ENCODE peak calls at places on chromosomes 6 and 20, in five cellular contexts. D, G, A, P and L are unnamed samples. For H3K36me3, the result is how much of the 10 kb centered on the place peaks cover.

GRCh38 chr6:15341311-15341710 is 95.4 kb downstream of the JARID2 start:
- DNase-seq in D (no peak), G (no peak), A (no peak), P (no peak), L (peak)

GRCh38 chr20:63697868-63698545 is 1.6 kb downstream of the TNFRSF6B start:
- DNase-seq in D (no peak), G (no peak), A (peak), P (no peak), L (no peak)

GRCh38 chr6:39602590-39603319 is 122.5 kb downstream of the KIF6 start:
- DNase-seq in D (no peak), G (no peak), A (no peak), P (no peak), L (no peak)

GRCh38 chr20:51945881-51946280 is 143.6 kb upstream of the SALL4 start:
- DNase-seq in D (no peak), G (no peak), A (no peak), P (no peak), L (no peak)

GRCh38 chr6:131116321-131116720 is 18.9 kb upstream of the AKAP7 start:
- DNase-seq in D (no peak), G (no peak), A (no peak), P (no peak), L (no peak)

GRCh38 chr6:63805808-63806572 is 170.4 kb downstream of the PHF3 start:
- DNase-seq in D (peak), G (peak), A (no peak), P (peak), L (peak)

GRCh38 chr20:14199111-14199510 is 138.3 kb downstream of the FLRT3 start:
- DNase-seq in D (no peak), G (no peak), A (no peak), P (no peak), L (no peak)

GRCh38 chr6:161870236-161870901 is 596.5 kb upstream of the AGPAT4 start:
- DNase-seq in D (no peak), G (no peak), A (no peak), P (no peak), L (no peak)

GRCh38 chr20:32495217-32495565 is 89.9 kb downstream of the NOL4L start:
- DNase-seq in D (no peak), G (no peak), A (no peak), P (no peak), L (no peak)

GRCh38 chr6:37994238-37994637 is 174.7 kb downstream of the ZFAND3 start:
- DNase-seq in D (no peak), G (peak), A (no peak), P (no peak), L (peak)

GRCh38 chr20:51678041-51678697 is 90.0 kb downstream of the ATP9A start:
- DNase-seq in D (no peak), G (peak), A (peak), P (no peak), L (no peak)

GRCh38 chr6:132537145-132537544 is 932 bp upstream of the TAAR9 start:
- DNase-seq in D (no peak), G (no peak), A (no peak), P (no peak), L (peak)

GRCh38 chr6:14079433-14079832 is 38.1 kb upstream of the CD83 start:
- DNase-seq in D (no peak), G (no peak), A (no peak), P (no peak), L (peak)

GRCh38 chr20:43442310-43442880 is 15.3 kb upstream of the SRSF6 start:
- DNase-seq in D (no peak), G (no peak), A (no peak), P (peak), L (peak)

GRCh38 chr6:167845856-167846255 is 19.1 kb downstream of the AFDN start:
- DNase-seq in D (no peak), G (no peak), A (no peak), P (no peak), L (no peak)

GRCh38 chr20:57598060-57598459 is 22.2 kb downstream of the ZBP1 start:
- DNase-seq in D (no peak), G (peak), A (no peak), P (no peak), L (no peak)

GRCh38 chr6:149854532-149854931 is 9.6 kb downstream of the LRP11 start:
- DNase-seq in D (no peak), G (no peak), A (no peak), P (no peak), L (peak)

GRCh38 chr6:22173311-22173710 is 123.5 kb downstream of the PRL start:
- DNase-seq in D (no peak), G (no peak), A (no peak), P (no peak), L (no peak)

GRCh38 chr6:113650610-113650979 is 206.6 kb upstream of the MARCKS start:
- DNase-seq in D (no peak), G (no peak), A (no peak), P (no peak), L (no peak)

GRCh38 chr6:127518710-127519468 is at the start of gene MTCL3:
- DNase-seq in D (peak), G (peak), A (no peak), P (peak), L (peak)

GRCh38 chr6:107458687-107459282 is 579 bp downstream of the PDSS2 start:
- DNase-seq in D (peak), G (no peak), A (peak), P (peak), L (peak)

GRCh38 chr6:128601060-128601459 is 80.7 kb upstream of the PTPRK start:
- DNase-seq in D (peak), G (no peak), A (no peak), P (peak), L (peak)

GRCh38 chr6:90370493-90370959 is 73.9 kb upstream of the BACH2 start:
- DNase-seq in D (no peak), G (no peak), A (no peak), P (peak), L (peak)

GRCh38 chr6:41966214-41966920 is 24.8 kb upstream of the CCND3 start:
- DNase-seq in D (no peak), G (no peak), A (no peak), P (no peak), L (peak)

GRCh38 chr20:16314722-16315121 is 258.5 kb downstream of the KIF16B start:
- DNase-seq in D (no peak), G (no peak), A (no peak), P (no peak), L (no peak)

GRCh38 chr6:13765570-13765969 is 48.8 kb downstream of the MCUR1 start:
- DNase-seq in D (no peak), G (no peak), A (no peak), P (no peak), L (peak)

GRCh38 chr20:40582531-40582930 is 106.5 kb downstream of the MAFB start:
- DNase-seq in D (no peak), G (no peak), A (no peak), P (peak), L (no peak)

GRCh38 chr20:44780226-44780625 is 30.1 kb downstream of the RIMS4 start:
- DNase-seq in D (peak), G (peak), A (no peak), P (peak), L (peak)

GRCh38 chr20:8790442-8791074 is 278.3 kb upstream of the PLCB4 start:
- DNase-seq in D (peak), G (peak), A (peak), P (peak), L (peak)

GRCh38 chr6:10458287-10458686 is 43.4 kb upstream of the TFAP2A start:
- DNase-seq in D (no peak), G (no peak), A (no peak), P (no peak), L (no peak)

GRCh38 chr20:57576002-57576401 is 15.1 kb downstream of the PCK1 start:
- DNase-seq in D (no peak), G (no peak), A (no peak), P (no peak), L (no peak)

GRCh38 chr20:22794200-22794599 is 209.8 kb upstream of the FOXA2 start:
- DNase-seq in D (no peak), G (no peak), A (no peak), P (peak), L (peak)

DNA sequence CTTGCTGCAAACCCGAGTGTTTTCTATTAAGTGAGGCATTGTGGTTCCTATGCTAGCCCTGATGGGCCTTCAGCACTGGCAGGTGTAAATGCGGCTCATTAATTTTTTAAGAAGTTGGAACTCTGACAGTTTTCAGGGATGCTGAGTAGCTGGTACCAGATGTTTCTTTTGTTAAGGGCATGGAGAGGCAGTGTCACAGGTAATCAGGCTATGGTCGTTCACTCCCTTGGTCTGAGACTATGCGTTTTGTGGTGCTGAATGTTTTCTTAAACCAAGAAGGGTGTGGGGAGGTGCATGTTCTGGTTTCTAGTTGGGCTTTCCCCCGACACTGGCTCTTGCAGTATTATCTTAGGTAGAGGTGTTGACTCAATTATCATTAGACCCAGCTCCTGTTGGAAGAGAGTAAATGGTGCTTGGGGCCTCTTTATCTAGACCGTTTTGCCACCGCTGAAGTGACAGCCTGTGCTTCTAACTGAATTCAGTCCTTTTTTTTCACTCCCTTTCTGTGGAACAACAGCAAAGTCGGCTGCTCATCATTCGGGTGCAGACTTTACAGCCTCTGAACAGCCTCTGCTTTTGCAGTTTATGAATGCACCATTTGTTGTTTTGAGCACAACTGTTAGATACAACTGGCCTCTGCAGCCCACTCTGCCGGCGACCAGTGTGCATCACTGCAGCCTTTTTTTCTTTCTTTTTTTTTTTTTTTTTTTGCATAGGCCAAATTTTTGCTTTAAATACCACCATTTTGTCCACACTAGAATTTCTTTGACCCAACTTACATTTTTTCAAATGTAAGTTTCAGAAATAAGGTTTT is 35.6 kb downstream of the RREB1 start:
- DNase-seq in D (peak), G (no peak), A (no peak), P (peak), L (no peak)
- TF ChIP-seq CTCF in D (peak), G (peak), A (no peak), P (peak), L (no peak)

DNA sequence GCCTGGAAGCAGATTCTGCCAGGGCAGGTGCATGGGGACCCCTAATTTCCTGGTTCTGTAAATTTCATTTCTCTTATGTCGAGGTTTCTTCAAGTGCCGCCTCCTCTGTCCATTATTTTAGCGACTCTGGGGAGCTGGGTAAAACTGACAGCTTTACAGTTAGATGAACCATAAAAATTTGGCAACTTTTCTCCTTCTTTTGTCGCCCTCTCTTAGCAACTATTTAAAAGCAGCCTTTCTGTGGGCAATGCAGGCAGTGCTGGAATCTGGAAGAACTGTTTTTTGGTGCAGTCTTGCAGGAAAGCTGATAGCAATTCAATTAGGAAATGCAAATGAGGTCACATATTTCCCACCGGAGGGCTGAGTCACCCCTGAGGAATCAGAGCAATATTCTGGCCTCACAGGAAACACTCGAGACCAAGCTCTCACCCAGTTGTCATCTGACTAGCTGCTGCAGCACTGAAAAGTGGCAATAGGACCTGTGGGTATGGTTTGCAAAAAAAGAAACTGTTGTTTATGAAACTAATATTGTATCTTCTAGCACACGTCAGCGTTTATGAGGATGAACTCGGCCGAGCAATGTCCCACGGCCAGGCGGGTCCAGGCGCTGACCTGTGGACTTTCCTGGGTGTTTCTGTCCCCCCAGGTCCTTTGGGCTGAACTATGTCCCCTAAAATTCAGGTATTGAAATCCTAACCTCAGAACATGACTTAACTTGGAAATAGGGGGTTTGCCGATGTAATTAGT is 312.3 kb downstream of the TAF4 start:
- DNase-seq in D (peak), G (no peak), A (no peak), P (peak), L (peak)
- H3K4me3 ChIP-seq in D (no peak), G (no peak), A (no peak), P (no peak), L (no peak)

GRCh38 chr6:125275779-125276178 is 26.0 kb downstream of the HDDC2 start:
- DNase-seq in D (no peak), G (no peak), A (no peak), P (no peak), L (no peak)

GRCh38 chr6:125274935-125275334 is 26.8 kb downstream of the HDDC2 start:
- DNase-seq in D (no peak), G (no peak), A (no peak), P (no peak), L (no peak)

GRCh38 chr6:125285353-125285752 is 16.4 kb downstream of the HDDC2 start:
- DNase-seq in D (no peak), G (no peak), A (no peak), P (no peak), L (no peak)

GRCh38 chr6:125277838-125278237 is 23.9 kb downstream of the HDDC2 start:
- DNase-seq in D (no peak), G (no peak), A (no peak), P (no peak), L (no peak)

GRCh38 chr6:125279961-125280360 is 21.8 kb downstream of the HDDC2 start:
- DNase-seq in D (no peak), G (no peak), A (no peak), P (no peak), L (no peak)
- H3K36me3 ChIP-seq in D (under half), G (under half), A (under half), P (under half), L (under half)

DNA sequence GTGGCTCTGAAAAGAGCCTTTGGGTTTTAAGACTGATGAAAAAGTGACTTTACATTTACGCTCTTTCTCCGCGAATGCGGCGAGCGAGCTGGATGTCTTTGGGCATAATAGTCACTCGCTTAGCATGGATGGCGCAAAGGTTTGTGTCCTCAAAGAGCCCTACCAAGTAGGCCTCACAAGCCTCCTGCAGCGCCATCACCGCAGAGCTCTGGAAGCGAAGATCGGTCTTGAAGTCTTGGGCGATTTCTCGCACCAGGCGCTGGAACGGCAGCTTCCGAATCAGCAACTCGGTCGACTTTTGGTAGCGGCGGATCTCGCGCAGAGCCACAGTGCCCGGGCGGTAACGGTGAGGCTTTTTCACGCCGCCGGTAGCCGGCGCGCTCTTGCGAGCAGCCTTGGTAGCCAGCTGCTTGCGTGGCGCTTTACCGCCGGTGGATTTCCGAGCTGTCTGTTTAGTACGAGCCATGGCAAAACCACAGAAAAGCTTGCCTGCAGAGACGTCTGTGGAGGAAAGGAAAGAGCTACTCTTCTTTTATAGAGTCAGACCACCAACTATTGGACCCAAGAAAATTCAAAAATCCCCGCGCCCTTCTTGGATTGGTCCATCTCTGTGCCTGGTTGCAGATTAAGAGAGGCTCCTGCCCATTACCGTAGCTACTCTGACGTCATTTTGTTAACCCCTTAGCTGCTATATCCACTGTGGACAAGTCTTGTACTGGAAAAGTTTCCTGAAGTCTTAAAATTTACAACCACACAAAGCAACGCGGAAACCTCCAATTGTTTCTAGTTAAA is 55.4 kb upstream of the HFE start:
- DNase-seq in D (peak), G (peak), A (peak), P (peak), L (peak)
- TF ChIP-seq CTCF in D (peak), G (no peak), A (no peak), P (peak), L (peak)

GRCh38 chr6:2944405-2945068 is 26.8 kb downstream of the SERPINB6 start:
- DNase-seq in D (no peak), G (no peak), A (no peak), P (no peak), L (no peak)

GRCh38 chr6:2945069-2945452 is 26.3 kb downstream of the SERPINB6 start:
- DNase-seq in D (no peak), G (no peak), A (no peak), P (no peak), L (no peak)

GRCh38 chr6:2943564-2943955 is 27.8 kb downstream of the SERPINB6 start:
- DNase-seq in D (no peak), G (no peak), A (no peak), P (no peak), L (no peak)

GRCh38 chr6:2940851-2941250 is 30.5 kb downstream of the SERPINB6 start:
- DNase-seq in D (no peak), G (no peak), A (no peak), P (no peak), L (no peak)

GRCh38 chr6:2942916-2943563 is 28.3 kb downstream of the SERPINB6 start:
- DNase-seq in D (no peak), G (no peak), A (no peak), P (no peak), L (no peak)
- H3K4me3 ChIP-seq in D (no peak), G (no peak), A (no peak), P (no peak), L (no peak)

DNA sequence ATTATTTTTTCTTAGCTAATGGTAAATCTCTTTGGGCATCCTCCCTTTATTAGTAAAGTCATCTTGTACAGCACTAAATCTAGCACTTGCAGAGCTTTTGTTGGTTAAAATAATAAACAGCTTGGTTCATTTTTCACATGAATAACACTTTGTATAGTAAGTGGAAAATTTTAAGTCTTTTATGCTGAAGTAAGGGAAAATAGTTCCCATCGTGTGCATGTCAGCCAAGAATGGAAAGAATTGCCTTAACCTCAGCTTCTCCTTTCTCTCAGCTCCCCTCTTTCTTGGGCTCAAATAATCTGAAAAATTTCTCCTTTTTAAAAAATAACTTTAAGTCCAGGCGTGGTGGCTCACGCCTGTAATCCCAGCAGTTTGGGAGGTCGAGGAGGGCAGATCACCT is 16.6 kb downstream of the SNRPC start:
- DNase-seq in D (no peak), G (no peak), A (no peak), P (no peak), L (no peak)
- H3K36me3 ChIP-seq in D (under half), G (under half), A (under half), P (under half), L (under half)

DNA sequence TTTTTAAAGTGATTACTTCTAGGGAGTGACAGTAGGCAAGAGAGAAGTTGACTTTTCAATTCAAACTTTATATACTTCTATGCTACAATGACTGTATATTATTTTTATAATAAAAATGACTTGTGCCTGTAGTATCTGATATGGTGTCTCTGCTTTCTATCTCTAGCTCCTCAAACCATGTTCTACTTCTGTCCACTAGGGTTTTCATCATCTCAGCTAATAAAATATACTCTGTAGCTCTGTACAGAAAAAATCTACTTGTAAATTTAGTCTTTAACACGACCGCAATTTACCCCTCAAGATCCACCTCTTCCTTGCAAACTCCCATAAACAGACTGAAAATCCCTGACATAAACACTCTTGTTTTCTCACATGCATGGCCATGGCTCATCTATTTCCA is 42.3 kb downstream of the HBS1L start:
- DNase-seq in D (no peak), G (no peak), A (no peak), P (no peak), L (no peak)
- TF ChIP-seq CTCF in D (no peak), G (no peak), A (no peak), P (no peak), L (no peak)